ENCODE peak calls at places on chromosome 3, in nine cellular contexts. U is left lung; G is naive thymus-derived CD8-positive, alpha-beta T cell; P is CD4-positive, alpha-beta T cell; W is left cardiac atrium; D is lower lobe of right lung; K is activated naive CD4-positive, alpha-beta T cell treated with anti-CD3 and anti-CD28 coated beads, Interleukin-2, amount 50 U/mL, for 72 hours; V is right cardiac atrium; F is activated CD4-positive, alpha-beta T cell treated with anti-CD3 and anti-CD28 coated beads for 36 hours. O is an unnamed sample.

GRCh38 chr3:64223809-64224570 is 1.3 kb downstream of the PRICKLE2 start:
- ATAC-seq in U (no peak), G (no peak), P (no peak), W (no peak), D (no peak), K (no peak), V (peak; percentile 38), F (no peak), O (peak; percentile 60)

GRCh38 chr3:94453864-94454263 is 391.0 kb downstream of the NSUN3 start:
- ATAC-seq in U (no peak), G (no peak), P (no peak), W (no peak), D (no peak), K (no peak), V (no peak), F (no peak), O (no peak)

GRCh38 chr3:10170915-10171478 is 6.3 kb downstream of the IRAK2 start:
- ATAC-seq in U (no peak), G (no peak), P (no peak), W (no peak), D (no peak), K (peak; percentile 89), V (no peak), F (peak; percentile 49), O (no peak)

GRCh38 chr3:43259626-43260025 is 26.7 kb upstream of the SNRK start:
- ATAC-seq in U (no peak), G (no peak), P (no peak), W (no peak), D (no peak), K (peak; percentile 43), V (no peak), F (peak; percentile 36), O (no peak)

GRCh38 chr3:111729087-111729846 is 129.8 kb upstream of the PHLDB2 start:
- ATAC-seq in U (no peak), G (no peak), P (no peak), W (peak; percentile 59), D (no peak), K (no peak), V (peak; percentile 94), F (no peak), O (peak; percentile 63)

GRCh38 chr3:50351318-50351687 is 641 bp downstream of the CYB561D2 start:
- ATAC-seq in U (no peak), G (no peak), P (no peak), W (no peak), D (no peak), K (no peak), V (no peak), F (no peak), O (no peak)

GRCh38 chr3:12891391-12891984 is 50.1 kb upstream of the RPL32 start:
- ATAC-seq in U (no peak), G (no peak), P (no peak), W (no peak), D (no peak), K (no peak), V (no peak), F (no peak), O (peak; percentile 48)

GRCh38 chr3:100753846-100754245 is 44.6 kb downstream of the TFG start:
- ATAC-seq in U (no peak), G (no peak), P (no peak), W (no peak), D (no peak), K (no peak), V (no peak), F (no peak), O (peak; percentile 57)

GRCh38 chr3:49930241-49930690 is 655 bp upstream of the MON1A start:
- ATAC-seq in U (no peak), G (no peak), P (no peak), W (peak; percentile 2), D (peak; percentile 1), K (no peak), V (peak; percentile 6), F (no peak), O (no peak)

GRCh38 chr3:13553686-13554085 is 4.8 kb downstream of the FBLN2 start:
- ATAC-seq in U (no peak), G (no peak), P (no peak), W (no peak), D (no peak), K (no peak), V (peak; percentile 17), F (no peak), O (no peak)

GRCh38 chr3:112260563-112260962 is 33.5 kb downstream of the SLC9C1 start:
- ATAC-seq in U (no peak), G (no peak), P (no peak), W (no peak), D (no peak), K (peak; percentile 77), V (no peak), F (no peak), O (no peak)

GRCh38 chr3:104521606-104522336 is 844.9 kb upstream of the ALCAM start:
- ATAC-seq in U (peak; percentile 32), G (no peak), P (no peak), W (no peak), D (no peak), K (no peak), V (no peak), F (no peak), O (no peak)

GRCh38 chr3:135229018-135229495 is 434.0 kb downstream of the EPHB1 start:
- ATAC-seq in U (peak; percentile 82), G (no peak), P (no peak), W (no peak), D (peak; percentile 12), K (no peak), V (peak; percentile 76), F (no peak), O (no peak)

GRCh38 chr3:128539376-128539775 is 46.4 kb upstream of the GATA2 start:
- ATAC-seq in U (no peak), G (no peak), P (no peak), W (no peak), D (no peak), K (no peak), V (no peak), F (no peak), O (no peak)

GRCh38 chr3:129068291-129068886 is 7.8 kb downstream of the GP9 start:
- ATAC-seq in U (peak; percentile 81), G (peak; percentile 51), P (peak; percentile 50), W (peak; percentile 73), D (peak; percentile 77), K (peak; percentile 54), V (peak; percentile 66), F (peak; percentile 47), O (no peak)

GRCh38 chr3:117666827-117667226 is 957.2 kb downstream of the TUSC7 start:
- ATAC-seq in U (no peak), G (no peak), P (no peak), W (no peak), D (no peak), K (no peak), V (no peak), F (no peak), O (no peak)

GRCh38 chr3:12924437-12924836 is 83.1 kb upstream of the RPL32 start:
- ATAC-seq in U (no peak), G (no peak), P (no peak), W (no peak), D (no peak), K (no peak), V (no peak), F (no peak), O (no peak)

GRCh38 chr3:132675408-132675807 is 15.3 kb downstream of the UBA5 start:
- ATAC-seq in U (no peak), G (no peak), P (no peak), W (no peak), D (no peak), K (peak; percentile 37), V (no peak), F (peak; percentile 57), O (no peak)